ENCODE peak calls at places on chromosomes 1 and 21, in four cellular contexts. One of them, this sample, is unnamed.

GRCh38 chr1:173276922-173277800 is 70.0 kb upstream of the TNFSF4 start:
- DNase-seq in HepG2: no peak
- DNase-seq in K562: no peak
- DNase-seq in GM12878: peak; percentile 45
- DNase-seq in this sample: no peak

GRCh38 chr1:206963740-206964139 is 6.5 kb downstream of the FCAMR start:
- DNase-seq in HepG2: no peak
- DNase-seq in K562: peak; percentile 42
- DNase-seq in GM12878: no peak
- DNase-seq in this sample: no peak

GRCh38 chr1:111424281-111424680 is 3.3 kb downstream of the OVGP1 start:
- DNase-seq in HepG2: no peak
- DNase-seq in K562: no peak
- DNase-seq in GM12878: no peak
- DNase-seq in this sample: no peak

GRCh38 chr1:56811331-56811730 is 7.9 kb downstream of the FYB2 start:
- DNase-seq in HepG2: no peak
- DNase-seq in K562: no peak
- DNase-seq in GM12878: no peak
- DNase-seq in this sample: no peak

GRCh38 chr1:30197616-30197934 is 525.8 kb downstream of the MATN1 start:
- DNase-seq in HepG2: no peak
- DNase-seq in K562: no peak
- DNase-seq in GM12878: no peak
- DNase-seq in this sample: no peak

GRCh38 chr1:172398193-172398592 is 22.3 kb upstream of the C1orf105 start:
- DNase-seq in HepG2: no peak
- DNase-seq in K562: no peak
- DNase-seq in GM12878: no peak
- DNase-seq in this sample: no peak

GRCh38 chr1:177088974-177089373 is 75.5 kb downstream of the ASTN1 start:
- DNase-seq in HepG2: no peak
- DNase-seq in K562: no peak
- DNase-seq in GM12878: no peak
- DNase-seq in this sample: no peak

GRCh38 chr1:200154069-200154767 is 126.7 kb downstream of the NR5A2 start:
- DNase-seq in HepG2: no peak
- DNase-seq in K562: peak; percentile 94
- DNase-seq in GM12878: peak; percentile 88
- DNase-seq in this sample: no peak

GRCh38 chr1:92366045-92366405 is 67.2 kb downstream of the RPAP2 start:
- DNase-seq in HepG2: no peak
- DNase-seq in K562: no peak
- DNase-seq in GM12878: no peak
- DNase-seq in this sample: no peak

GRCh38 chr1:7579831-7580804 is 191.0 kb upstream of the VAMP3 start:
- DNase-seq in HepG2: no peak
- DNase-seq in K562: no peak
- DNase-seq in GM12878: no peak
- DNase-seq in this sample: no peak

GRCh38 chr21:41453761-41454160 is 27.7 kb downstream of the MX1 start:
- DNase-seq in HepG2: no peak
- DNase-seq in K562: no peak
- DNase-seq in GM12878: no peak
- DNase-seq in this sample: no peak

GRCh38 chr1:4006676-4007374 is 106.8 kb upstream of the C1orf174 start:
- DNase-seq in HepG2: no peak
- DNase-seq in K562: no peak
- DNase-seq in GM12878: no peak
- DNase-seq in this sample: no peak

GRCh38 chr1:7827134-7827955 is 25.5 kb downstream of the UTS2 start:
- DNase-seq in HepG2: no peak
- DNase-seq in K562: peak; percentile 80
- DNase-seq in GM12878: no peak
- DNase-seq in this sample: no peak

GRCh38 chr1:240998024-240998423 is 359.0 kb downstream of the RGS7 start:
- DNase-seq in HepG2: no peak
- DNase-seq in K562: no peak
- DNase-seq in GM12878: no peak
- DNase-seq in this sample: no peak

GRCh38 chr1:182985876-182986275 is 32.9 kb upstream of the SHCBP1L start:
- DNase-seq in HepG2: no peak
- DNase-seq in K562: no peak
- DNase-seq in GM12878: no peak
- DNase-seq in this sample: no peak

GRCh38 chr1:224696891-224697765 is 81.0 kb downstream of the CNIH3 start:
- DNase-seq in HepG2: no peak
- DNase-seq in K562: no peak
- DNase-seq in GM12878: no peak
- DNase-seq in this sample: no peak

GRCh38 chr1:11143907-11144306 is 44.2 kb upstream of the EXOSC10 start:
- DNase-seq in HepG2: no peak
- DNase-seq in K562: no peak
- DNase-seq in GM12878: no peak
- DNase-seq in this sample: no peak

GRCh38 chr1:235063068-235063765 is 65.4 kb downstream of the TOMM20 start:
- DNase-seq in HepG2: no peak
- DNase-seq in K562: no peak
- DNase-seq in GM12878: no peak
- DNase-seq in this sample: no peak

GRCh38 chr1:53617382-53618217 is 121.4 kb downstream of the GLIS1 start:
- DNase-seq in HepG2: no peak
- DNase-seq in K562: no peak
- DNase-seq in GM12878: no peak
- DNase-seq in this sample: no peak

GRCh38 chr1:50368179-50369007 is 54.9 kb downstream of the DMRTA2 start:
- DNase-seq in HepG2: peak; percentile 17
- DNase-seq in K562: peak; percentile 63
- DNase-seq in GM12878: no peak
- DNase-seq in this sample: peak; percentile 15

DNA sequence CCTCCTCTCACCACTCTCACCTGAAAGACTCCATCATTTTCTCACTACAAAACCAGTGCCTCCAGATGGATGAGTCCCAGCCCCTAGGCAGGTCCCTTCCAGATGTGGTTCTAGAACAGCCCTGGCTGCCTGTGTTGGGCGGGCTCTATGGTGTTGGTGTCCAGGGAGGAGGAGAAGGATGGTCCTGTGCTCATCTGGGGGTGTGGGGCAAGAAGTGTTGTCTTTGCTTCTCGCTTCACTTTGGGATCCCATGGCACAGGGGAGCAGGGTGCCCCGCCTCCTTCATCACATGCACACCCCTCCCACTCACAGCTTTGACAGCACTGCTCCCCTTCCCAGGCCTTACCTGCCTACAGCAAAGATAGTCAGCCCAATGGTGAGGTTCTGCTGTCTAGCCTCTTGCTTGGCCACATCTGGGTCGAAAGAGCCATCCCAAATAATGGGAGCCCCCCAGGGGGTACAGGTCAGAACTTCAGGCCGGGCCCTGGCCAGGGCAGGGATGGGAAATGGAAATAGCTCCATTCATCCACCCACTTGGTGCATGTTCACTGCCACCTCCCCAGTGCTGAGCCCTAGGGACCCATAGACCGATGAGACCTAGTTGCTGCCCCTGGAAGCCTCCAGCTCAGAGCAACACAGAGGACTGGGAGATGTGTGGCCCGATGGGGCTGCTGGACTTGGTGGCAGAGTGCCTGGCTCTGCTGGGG is 9.0 kb downstream of the A3GALT2 start:
- DNase-seq in HepG2: no peak
- DNase-seq in K562: no peak
- DNase-seq in GM12878: no peak
- DNase-seq in this sample: no peak
- TF ChIP-seq POLR2AphosphoS2 in HepG2: no peak
- TF ChIP-seq POLR2AphosphoS2 in K562: no peak
- TF ChIP-seq POLR2AphosphoS2 in GM12878: no peak
- TF ChIP-seq POLR2AphosphoS2 in this sample: no peak

GRCh38 chr21:31397939-31398338 is 53.9 kb upstream of the TIAM1 start:
- DNase-seq in HepG2: no peak
- DNase-seq in K562: no peak
- DNase-seq in GM12878: no peak
- DNase-seq in this sample: no peak
- TF ChIP-seq POLR2AphosphoS2 in HepG2: no peak
- TF ChIP-seq POLR2AphosphoS2 in K562: no peak
- TF ChIP-seq POLR2AphosphoS2 in GM12878: no peak
- TF ChIP-seq POLR2AphosphoS2 in this sample: no peak

DNA sequence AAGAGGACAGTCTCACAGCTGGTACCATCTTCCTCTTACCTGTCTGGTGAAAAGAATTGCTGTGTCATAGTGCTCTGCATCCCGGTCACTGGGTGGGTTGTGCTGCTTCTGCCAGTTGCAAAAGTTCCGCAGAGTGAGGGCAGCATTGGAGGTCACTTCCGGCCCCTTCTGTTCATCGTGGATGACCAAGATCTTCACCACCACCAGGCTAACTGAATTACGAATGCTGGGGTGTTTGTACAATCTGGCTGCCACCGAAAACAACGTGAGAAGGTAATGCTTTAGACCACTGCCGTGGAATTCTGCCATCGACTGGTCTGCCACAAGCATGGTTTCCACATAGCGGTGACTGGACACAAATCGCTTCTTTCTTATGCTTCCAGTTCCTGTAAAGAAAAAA is 2.9 kb downstream of the ADAMTS1 start:
- DNase-seq in HepG2: no peak
- DNase-seq in K562: no peak
- DNase-seq in GM12878: no peak
- DNase-seq in this sample: no peak
- TF ChIP-seq POLR2AphosphoS2 in HepG2: no peak
- TF ChIP-seq POLR2AphosphoS2 in K562: no peak
- TF ChIP-seq POLR2AphosphoS2 in GM12878: no peak
- TF ChIP-seq POLR2AphosphoS2 in this sample: no peak

GRCh38 chr1:204730826-204731459 is 45.4 kb upstream of the LRRN2 start:
- DNase-seq in HepG2: no peak
- DNase-seq in K562: no peak
- DNase-seq in GM12878: no peak
- DNase-seq in this sample: no peak
- TF ChIP-seq POLR2AphosphoS2 in HepG2: no peak
- TF ChIP-seq POLR2AphosphoS2 in K562: no peak
- TF ChIP-seq POLR2AphosphoS2 in GM12878: no peak
- TF ChIP-seq POLR2AphosphoS2 in this sample: no peak

GRCh38 chr1:37762516-37762915 is 2.4 kb downstream of the EPHA10 start:
- DNase-seq in HepG2: no peak
- DNase-seq in K562: no peak
- DNase-seq in GM12878: no peak
- DNase-seq in this sample: no peak
- TF ChIP-seq POLR2AphosphoS2 in HepG2: no peak
- TF ChIP-seq POLR2AphosphoS2 in K562: no peak
- TF ChIP-seq POLR2AphosphoS2 in GM12878: no peak
- TF ChIP-seq POLR2AphosphoS2 in this sample: no peak

GRCh38 chr1:1331068-1331965 is at the start of gene TAS1R3:
- DNase-seq in HepG2: no peak
- DNase-seq in K562: no peak
- DNase-seq in GM12878: no peak
- DNase-seq in this sample: no peak
- TF ChIP-seq POLR2AphosphoS2 in HepG2: no peak
- TF ChIP-seq POLR2AphosphoS2 in K562: no peak
- TF ChIP-seq POLR2AphosphoS2 in GM12878: no peak
- TF ChIP-seq POLR2AphosphoS2 in this sample: peak; percentile 4